ENCODE peak calls at places on chromosomes 6 and 20, in five cellular contexts. E is heart left ventricle, X is transverse colon, Z is uterus, U is adrenal gland. A is an unnamed sample.
A peak's percentile ranks its signal among the peaks of the same experiment; 100 is the strongest.

GRCh38 chr6:118748311-118749062 is 97.1 kb upstream of the CEP85L start:
- DNase-seq in X (no peak), Z (no peak), E (no peak), U (peak; percentile 85), A (no peak)

GRCh38 chr20:51266353-51266752 is 243.4 kb upstream of the KCNG1 start:
- DNase-seq in U (no peak), Z (no peak), E (no peak), X (no peak), A (no peak)

GRCh38 chr6:106739387-106739786 is 110.0 kb downstream of the QRSL1 start:
- DNase-seq in U (peak; percentile 61), X (no peak), E (peak; percentile 70), Z (no peak), A (peak; percentile 53)

GRCh38 chr20:33005132-33005566 is 916 bp upstream of the SUN5 start:
- DNase-seq in Z (no peak), X (no peak), E (no peak), U (no peak), A (no peak)

GRCh38 chr6:35072698-35073055 is 68.5 kb downstream of the TCP11 start:
- DNase-seq in E (no peak), X (no peak), U (no peak), Z (no peak), A (no peak)

GRCh38 chr6:12605888-12606345 is 110.7 kb upstream of the PHACTR1 start:
- DNase-seq in X (peak; percentile 54), E (peak; percentile 37), Z (no peak), U (peak; percentile 67), A (no peak)

GRCh38 chr20:54350415-54350814 is 125.0 kb upstream of the DOK5 start:
- DNase-seq in U (no peak), E (no peak), Z (no peak), X (no peak), A (no peak)

GRCh38 chr6:31350551-31350950 is 6.4 kb downstream of the HLA-B start:
- DNase-seq in X (no peak), Z (no peak), E (no peak), U (no peak), A (no peak)

GRCh38 chr6:628772-629171 is 28.1 kb downstream of the HUS1B start:
- DNase-seq in E (no peak), Z (no peak), U (no peak), X (no peak), A (no peak)

GRCh38 chr6:38640216-38640909 is 634 bp upstream of the BTBD9 start:
- DNase-seq in X (peak; percentile 9), Z (no peak), U (peak; percentile 10), E (no peak), A (no peak)

GRCh38 chr20:62583424-62583920 is 58.8 kb upstream of the SLCO4A1 start:
- DNase-seq in U (no peak), Z (no peak), X (no peak), E (no peak), A (no peak)

GRCh38 chr6:31471711-31472110 is 26.2 kb upstream of the MICB start:
- DNase-seq in X (no peak), E (no peak), Z (no peak), U (no peak), A (no peak)

DNA sequence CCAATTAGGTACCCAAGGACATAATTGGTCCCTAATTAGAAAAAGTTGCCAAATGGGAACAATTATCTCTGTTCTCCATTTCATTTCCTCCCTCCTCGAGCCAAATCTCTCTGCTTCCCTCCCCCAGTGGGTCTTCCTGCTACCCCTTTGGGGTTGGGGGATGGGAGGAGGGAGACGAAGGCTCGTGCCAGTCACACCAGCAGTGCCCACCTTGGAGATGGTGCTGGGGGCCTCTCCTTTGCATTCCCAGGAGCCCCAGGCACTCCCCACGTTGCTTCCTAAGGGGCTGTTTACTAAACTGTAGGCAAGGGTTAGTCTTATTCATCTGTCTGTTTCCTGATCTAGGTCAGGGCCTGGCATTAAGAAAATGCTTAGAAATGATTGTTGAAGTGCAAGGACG is 33.1 kb downstream of the MDFI start:
- DNase-seq in X (no peak), U (no peak), E (no peak), Z (no peak), A (no peak)
- TF ChIP-seq POLR2A in X (no peak), U (no peak), E (no peak), Z (no peak), A (no peak)

DNA sequence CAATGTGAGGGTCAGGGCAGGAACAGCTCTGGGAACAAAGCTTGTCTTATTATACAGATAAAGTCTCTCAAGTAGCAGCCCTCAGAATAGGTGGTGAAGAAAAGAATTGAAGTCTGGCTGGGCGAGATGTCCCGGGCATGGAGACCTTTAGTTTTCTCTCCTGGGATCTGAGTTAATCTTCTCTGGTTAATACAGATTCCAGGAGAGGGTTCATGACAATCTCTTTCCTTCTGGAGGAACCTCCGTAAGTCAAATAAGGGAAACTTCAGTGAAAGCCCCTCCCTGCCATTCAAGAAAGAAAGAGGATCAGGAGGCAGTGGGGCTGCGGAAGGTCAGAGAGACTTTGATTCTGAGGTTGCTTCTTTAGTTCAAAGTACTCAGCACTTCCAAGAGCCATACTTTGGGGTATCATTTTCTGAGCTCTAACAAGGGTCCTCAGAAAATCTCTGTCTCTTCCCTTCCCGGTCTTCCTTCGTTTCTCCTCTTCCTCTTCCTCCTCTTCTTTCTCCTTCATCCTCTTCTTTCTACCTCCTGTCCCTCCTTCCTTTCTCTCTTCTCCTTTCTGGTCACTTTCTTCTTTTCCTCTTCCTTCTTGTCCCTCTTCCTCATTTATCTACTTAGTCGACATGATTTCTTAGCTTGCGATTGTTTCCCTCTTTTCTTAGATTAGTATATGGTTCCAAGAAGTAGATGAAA is 4.6 kb upstream of the ZNF184 start:
- DNase-seq in Z (no peak), X (no peak), E (no peak), U (no peak), A (no peak)
- TF ChIP-seq POLR2A in Z (no peak), X (no peak), E (no peak), U (no peak), A (no peak)

DNA sequence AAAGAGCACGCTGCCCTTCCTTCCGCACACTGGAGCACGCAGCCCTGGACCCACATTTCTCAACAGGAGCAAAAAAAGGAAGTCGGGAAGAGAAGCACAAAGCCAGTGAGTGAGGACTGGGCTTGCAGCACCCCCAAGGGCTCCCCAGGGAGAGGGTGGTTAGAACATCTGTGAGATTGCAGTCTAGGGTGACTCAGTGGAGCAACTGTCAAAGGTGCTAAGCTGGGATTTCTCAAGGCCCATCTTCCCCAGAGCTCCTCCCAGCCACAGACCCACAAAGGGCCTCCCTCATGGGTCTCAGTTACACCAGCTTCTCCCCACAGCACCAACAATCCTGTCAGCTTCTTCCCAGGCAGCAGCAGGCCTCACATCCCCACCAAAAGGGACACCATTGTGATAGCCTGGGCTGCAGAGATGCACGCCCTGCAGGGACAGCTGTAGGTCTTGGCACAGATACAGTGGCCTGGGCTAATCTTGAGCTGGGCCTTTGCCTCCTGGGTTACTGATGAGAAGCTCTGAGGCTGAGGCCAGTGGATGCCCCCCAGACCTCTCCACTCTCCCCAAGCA is 39.6 kb upstream of the CD93 start:
- DNase-seq in Z (no peak), U (peak; percentile 45), X (peak; percentile 28), E (peak; percentile 47), A (no peak)
- TF ChIP-seq POLR2A in Z (no peak), U (no peak), X (no peak), E (no peak), A (no peak)

DNA sequence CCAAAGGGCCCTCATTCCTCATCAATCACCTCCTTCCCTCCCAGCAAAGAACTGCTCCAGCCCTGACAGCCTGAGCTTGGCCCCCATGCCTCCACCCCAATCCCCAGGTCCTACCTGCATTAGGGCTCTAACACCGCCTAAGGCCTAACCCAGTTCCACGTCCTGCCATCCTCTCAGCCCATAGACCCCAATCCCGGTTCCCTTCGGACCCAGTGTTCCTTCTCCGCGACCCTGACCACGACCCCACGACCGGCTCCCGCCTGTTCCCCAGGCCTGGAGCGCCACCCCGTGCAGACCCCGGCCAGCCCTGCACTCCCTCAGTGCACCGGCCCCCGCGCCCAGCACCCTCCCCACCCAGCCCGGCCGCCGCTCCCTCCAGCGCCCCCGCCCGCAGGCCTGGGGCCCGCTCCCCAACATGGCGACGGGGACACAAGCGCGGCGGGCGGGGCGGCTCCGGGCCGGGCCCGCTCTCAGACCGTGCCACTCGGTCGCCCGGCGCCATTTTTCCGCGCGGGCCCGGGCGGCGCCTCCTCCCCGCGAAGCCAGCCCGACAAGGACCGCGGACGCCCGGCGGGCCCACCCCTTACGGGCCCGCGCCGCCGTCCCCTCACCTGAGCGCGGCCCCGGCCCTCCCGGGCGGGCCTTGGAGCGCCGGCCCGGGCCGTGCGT is 456 bp downstream of the NCOA6 start:
- DNase-seq in Z (peak; percentile 52), U (peak; percentile 62), X (peak; percentile 64), E (peak; percentile 71), A (peak; percentile 52)
- TF ChIP-seq POLR2A in Z (no peak), U (peak; percentile 37), X (no peak), E (no peak), A (peak; percentile 15)

GRCh38 chr6:73234732-73235131 is 9.4 kb upstream of the KHDC1L start:
- DNase-seq in X (no peak), Z (no peak), E (no peak), U (no peak), A (no peak)
- TF ChIP-seq POLR2A in X (no peak), Z (no peak), E (no peak), U (no peak), A (no peak)

GRCh38 chr6:132085731-132086130 is 134.6 kb upstream of the CCN2 start:
- DNase-seq in E (no peak), Z (no peak), U (no peak), X (no peak), A (no peak)
- TF ChIP-seq POLR2A in E (no peak), Z (no peak), U (no peak), X (no peak), A (no peak)

DNA sequence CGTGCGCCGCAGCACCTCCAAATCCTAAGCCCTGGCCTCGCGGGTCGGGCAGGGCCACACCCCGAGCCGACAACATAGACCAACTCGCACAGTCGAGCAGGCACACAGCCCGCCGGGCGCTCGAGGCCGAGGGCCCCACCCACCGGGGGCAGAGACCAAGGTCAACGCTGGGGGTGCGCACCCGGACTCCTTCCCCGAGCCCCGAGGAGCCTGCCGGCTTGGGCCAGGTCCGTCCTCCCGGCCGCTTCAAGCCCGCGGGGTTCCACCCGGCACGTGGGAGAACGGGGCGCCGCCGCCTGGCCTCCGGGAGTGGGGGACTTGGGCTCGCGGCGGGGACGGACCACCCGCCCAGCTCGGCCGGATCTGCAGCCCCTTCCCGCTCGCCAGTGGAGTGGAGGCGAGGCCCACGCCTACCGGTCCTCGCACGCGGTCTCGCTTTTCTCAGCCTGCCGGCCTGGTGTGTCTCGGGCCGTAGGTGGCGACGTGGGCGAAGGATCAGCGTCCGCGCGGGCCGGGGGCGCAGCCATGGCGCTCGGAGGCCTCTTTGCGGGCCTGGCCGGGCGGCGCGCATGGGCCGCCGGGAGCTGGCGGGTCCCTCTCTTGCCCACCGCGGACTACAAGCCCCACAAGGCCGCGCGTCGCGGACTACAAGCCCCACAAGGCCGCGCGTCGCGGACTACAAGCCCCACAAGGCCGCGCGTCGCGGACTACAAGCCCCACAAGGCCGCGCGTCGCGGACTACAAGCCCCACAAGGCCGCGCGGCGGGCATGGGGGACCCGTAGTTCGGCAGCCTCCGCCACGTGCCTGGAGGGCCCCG is at the start of gene UCKL1:
- DNase-seq in U (peak; percentile 95), Z (peak; percentile 90), X (peak; percentile 94), E (peak; percentile 93), A (peak; percentile 85)
- TF ChIP-seq POLR2A in U (peak; percentile 63), Z (peak; percentile 83), X (peak; percentile 86), E (peak; percentile 91), A (peak; percentile 92)

A was measured in H54.